ENCODE peak calls at places on chromosomes 1 and 21, in four cellular contexts. J is endodermal cell, A is kidney epithelial cell, X is mammary epithelial cell. Y is an unnamed sample.

GRCh38 chr1:159591981-159592380 is 4.4 kb downstream of the APCS start:
- DNase-seq in J (no peak), X (no peak), A (no peak), Y (no peak)

GRCh38 chr21:44969066-44969649 is 29.3 kb downstream of the SLX9 start:
- DNase-seq in X (no peak), J (no peak), A (no peak), Y (no peak)

GRCh38 chr1:71463144-71463543 is 382.3 kb upstream of the ZRANB2 start:
- DNase-seq in A (no peak), X (no peak), J (no peak), Y (peak)

GRCh38 chr1:33061827-33062226 is 19.1 kb upstream of the AZIN2 start:
- DNase-seq in A (no peak), J (no peak), X (no peak), Y (no peak)

GRCh38 chr21:35509004-35509704 is 460.1 kb upstream of the RUNX1 start:
- DNase-seq in A (no peak), J (no peak), X (no peak), Y (no peak)

GRCh38 chr21:39348040-39348354 is 891 bp downstream of the HMGN1 start:
- DNase-seq in J (no peak), A (no peak), X (no peak), Y (no peak)

GRCh38 chr1:33296082-33296458 is 24.8 kb downstream of the A3GALT2 start:
- DNase-seq in X (no peak), J (no peak), A (no peak), Y (no peak)

GRCh38 chr1:115649964-115650363 is 8.2 kb downstream of the VANGL1 start:
- DNase-seq in X (no peak), A (no peak), J (peak), Y (no peak)

GRCh38 chr1:228139406-228139930 is 611 bp upstream of the GUK1 start:
- DNase-seq in X (no peak), J (no peak), A (no peak), Y (no peak)

GRCh38 chr1:27233677-27234053 is 767 bp upstream of the WDTC1 start:
- DNase-seq in A (no peak), J (no peak), X (no peak), Y (no peak)

GRCh38 chr1:235908742-235909520 is 42.2 kb upstream of the LYST start:
- DNase-seq in A (peak), X (peak), J (no peak), Y (peak)

GRCh38 chr1:93630168-93630567 is 51.5 kb downstream of the BCAR3 start:
- DNase-seq in X (no peak), J (no peak), A (no peak), Y (peak)

GRCh38 chr21:41827951-41828883 is 50.9 kb downstream of the PRDM15 start:
- DNase-seq in J (no peak), X (no peak), A (no peak), Y (no peak)

Y was measured in MCF 10A.